ENCODE peak calls at places on chromosome 16, in six cellular contexts. One of them, this sample, is unnamed.

GRCh38 chr16:78310990-78311561 is 211.6 kb downstream of the WWOX start:
- DNase-seq in transverse colon: no peak
- DNase-seq in stomach: no peak
- DNase-seq in tibial nerve: no peak
- DNase-seq in foreskin fibroblast: no peak
- DNase-seq in CD8-positive, alpha-beta T cell: no peak
- DNase-seq in this sample: no peak

GRCh38 chr16:77344306-77344705 is 90.5 kb downstream of the ADAMTS18 start:
- DNase-seq in transverse colon: no peak
- DNase-seq in CD8-positive, alpha-beta T cell: no peak
- DNase-seq in tibial nerve: no peak
- DNase-seq in stomach: no peak
- DNase-seq in foreskin fibroblast: no peak
- DNase-seq in this sample: no peak

GRCh38 chr16:57689772-57690558 is 4.6 kb upstream of the DRC7 start:
- DNase-seq in foreskin fibroblast: no peak
- DNase-seq in CD8-positive, alpha-beta T cell: peak
- DNase-seq in transverse colon: no peak
- DNase-seq in tibial nerve: no peak
- DNase-seq in stomach: no peak
- DNase-seq in this sample: peak

GRCh38 chr16:2528161-2529060 is 2.8 kb downstream of the CEMP1 start:
- DNase-seq in transverse colon: no peak
- DNase-seq in foreskin fibroblast: no peak
- DNase-seq in CD8-positive, alpha-beta T cell: no peak
- DNase-seq in tibial nerve: no peak
- DNase-seq in stomach: no peak
- DNase-seq in this sample: no peak

GRCh38 chr16:19662351-19662750 is 55.7 kb downstream of the KNOP1 start:
- DNase-seq in foreskin fibroblast: no peak
- DNase-seq in CD8-positive, alpha-beta T cell: no peak
- DNase-seq in transverse colon: no peak
- DNase-seq in tibial nerve: no peak
- DNase-seq in stomach: no peak
- DNase-seq in this sample: no peak

GRCh38 chr16:30030011-30030685 is 923 bp downstream of the TLCD3B start:
- DNase-seq in stomach: no peak
- DNase-seq in CD8-positive, alpha-beta T cell: no peak
- DNase-seq in transverse colon: no peak
- DNase-seq in tibial nerve: no peak
- DNase-seq in foreskin fibroblast: no peak
- DNase-seq in this sample: no peak

GRCh38 chr16:13906426-13907089 is 13.4 kb upstream of the ERCC4 start:
- DNase-seq in transverse colon: no peak
- DNase-seq in stomach: no peak
- DNase-seq in CD8-positive, alpha-beta T cell: no peak
- DNase-seq in foreskin fibroblast: no peak
- DNase-seq in tibial nerve: no peak
- DNase-seq in this sample: no peak

GRCh38 chr16:82082543-82083244 is 47.6 kb downstream of the HSD17B2 start:
- DNase-seq in stomach: no peak
- DNase-seq in transverse colon: no peak
- DNase-seq in CD8-positive, alpha-beta T cell: no peak
- DNase-seq in foreskin fibroblast: peak
- DNase-seq in tibial nerve: no peak
- DNase-seq in this sample: peak

GRCh38 chr16:54512461-54512860 is 225.9 kb upstream of the IRX3 start:
- DNase-seq in tibial nerve: no peak
- DNase-seq in transverse colon: no peak
- DNase-seq in foreskin fibroblast: no peak
- DNase-seq in stomach: no peak
- DNase-seq in CD8-positive, alpha-beta T cell: no peak
- DNase-seq in this sample: no peak

GRCh38 chr16:87435399-87436224 is 43.5 kb downstream of the MAP1LC3B start:
- DNase-seq in transverse colon: no peak
- DNase-seq in CD8-positive, alpha-beta T cell: no peak
- DNase-seq in tibial nerve: no peak
- DNase-seq in stomach: no peak
- DNase-seq in foreskin fibroblast: peak
- DNase-seq in this sample: no peak

GRCh38 chr16:73568769-73569168 is 520.8 kb upstream of the ZFHX3 start:
- DNase-seq in CD8-positive, alpha-beta T cell: no peak
- DNase-seq in stomach: no peak
- DNase-seq in transverse colon: no peak
- DNase-seq in foreskin fibroblast: no peak
- DNase-seq in tibial nerve: no peak
- DNase-seq in this sample: no peak

GRCh38 chr16:73563709-73564108 is 515.8 kb upstream of the ZFHX3 start:
- DNase-seq in stomach: no peak
- DNase-seq in transverse colon: no peak
- DNase-seq in tibial nerve: no peak
- DNase-seq in CD8-positive, alpha-beta T cell: no peak
- DNase-seq in foreskin fibroblast: no peak
- DNase-seq in this sample: no peak

GRCh38 chr16:73569266-73569665 is 521.3 kb upstream of the ZFHX3 start:
- DNase-seq in tibial nerve: no peak
- DNase-seq in transverse colon: no peak
- DNase-seq in CD8-positive, alpha-beta T cell: no peak
- DNase-seq in stomach: no peak
- DNase-seq in foreskin fibroblast: no peak
- DNase-seq in this sample: no peak

GRCh38 chr16:73565925-73566324 is 518.0 kb upstream of the ZFHX3 start:
- DNase-seq in stomach: no peak
- DNase-seq in transverse colon: no peak
- DNase-seq in foreskin fibroblast: no peak
- DNase-seq in CD8-positive, alpha-beta T cell: no peak
- DNase-seq in tibial nerve: no peak
- DNase-seq in this sample: no peak

DNA sequence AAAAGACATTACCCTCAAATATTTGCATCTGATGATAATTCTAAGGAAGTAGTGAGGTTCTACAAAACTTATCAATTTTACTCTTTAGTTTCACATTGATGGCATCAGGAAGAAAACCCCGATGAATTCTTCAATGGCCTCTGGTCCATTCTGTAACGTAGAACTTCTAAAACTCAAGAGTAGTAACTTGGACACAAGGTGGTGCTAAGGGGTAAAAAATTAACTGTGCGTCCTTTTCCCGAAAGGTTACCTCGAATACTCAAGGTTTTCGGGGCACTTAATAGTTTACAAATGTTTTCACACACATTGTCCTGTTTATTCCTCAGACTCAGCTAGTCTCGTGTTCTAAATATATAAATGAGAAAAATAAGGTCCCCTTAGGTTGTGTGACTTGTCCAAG is 517.3 kb upstream of the ZFHX3 start:
- DNase-seq in CD8-positive, alpha-beta T cell: no peak
- DNase-seq in foreskin fibroblast: no peak
- DNase-seq in transverse colon: no peak
- DNase-seq in stomach: no peak
- DNase-seq in tibial nerve: no peak
- DNase-seq in this sample: peak
- TF ChIP-seq CTCF in CD8-positive, alpha-beta T cell: no peak
- TF ChIP-seq CTCF in foreskin fibroblast: no peak
- TF ChIP-seq CTCF in transverse colon: peak
- TF ChIP-seq CTCF in stomach: no peak
- TF ChIP-seq CTCF in tibial nerve: no peak
- TF ChIP-seq CTCF in this sample: no peak

DNA sequence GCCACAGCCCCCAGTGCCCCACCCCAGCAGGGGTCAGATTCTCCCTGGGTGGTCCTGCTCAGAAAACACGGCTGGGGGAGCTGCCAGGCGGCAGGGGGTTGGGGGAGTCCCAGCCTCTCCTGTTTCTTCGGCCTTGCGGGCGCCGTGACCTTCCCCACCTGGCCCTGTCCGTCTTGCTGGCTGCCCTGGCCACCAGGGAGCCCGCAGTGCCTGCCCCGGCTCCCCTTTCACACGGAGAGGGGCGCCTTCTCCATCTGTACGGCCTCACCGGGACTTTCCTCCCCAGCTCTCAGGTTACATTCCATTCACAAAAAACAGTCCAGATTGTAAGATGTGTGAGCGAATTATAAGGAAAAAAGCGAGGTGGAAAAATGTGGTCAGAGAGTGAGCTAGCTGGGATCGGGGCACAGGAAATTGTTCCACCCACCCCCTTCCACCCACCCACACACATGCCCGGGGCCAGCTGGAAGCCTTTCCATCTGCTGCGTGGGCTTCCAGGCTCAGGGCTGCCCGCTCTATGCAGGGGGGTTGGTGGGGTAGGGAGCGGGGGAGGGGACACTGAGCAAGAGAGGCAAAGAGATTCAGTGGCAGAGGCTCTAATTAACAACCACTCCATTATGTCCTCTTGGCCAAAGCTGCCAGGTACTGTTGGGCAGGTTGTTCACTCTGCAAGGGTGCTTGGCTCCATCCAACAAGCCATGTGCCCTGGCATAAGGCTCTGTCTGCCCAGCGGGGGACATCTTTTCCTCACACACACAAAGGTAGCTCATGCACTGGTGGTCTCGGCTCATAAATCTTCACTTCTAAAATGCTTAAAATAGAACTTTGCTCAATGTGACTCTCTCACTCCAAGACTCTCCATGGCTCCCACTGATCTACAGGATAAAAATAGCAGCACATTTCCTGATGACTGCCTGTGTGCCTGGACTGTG is 14.7 kb upstream of the CIBAR2 start:
- DNase-seq in tibial nerve: no peak
- DNase-seq in CD8-positive, alpha-beta T cell: peak
- DNase-seq in stomach: no peak
- DNase-seq in transverse colon: no peak
- DNase-seq in foreskin fibroblast: peak
- DNase-seq in this sample: no peak
- H3K4me3 ChIP-seq in tibial nerve: no peak
- H3K4me3 ChIP-seq in CD8-positive, alpha-beta T cell: no peak
- H3K4me3 ChIP-seq in stomach: no peak
- H3K4me3 ChIP-seq in transverse colon: no peak
- H3K4me3 ChIP-seq in foreskin fibroblast: no peak
- H3K4me3 ChIP-seq in this sample: no peak

DNA sequence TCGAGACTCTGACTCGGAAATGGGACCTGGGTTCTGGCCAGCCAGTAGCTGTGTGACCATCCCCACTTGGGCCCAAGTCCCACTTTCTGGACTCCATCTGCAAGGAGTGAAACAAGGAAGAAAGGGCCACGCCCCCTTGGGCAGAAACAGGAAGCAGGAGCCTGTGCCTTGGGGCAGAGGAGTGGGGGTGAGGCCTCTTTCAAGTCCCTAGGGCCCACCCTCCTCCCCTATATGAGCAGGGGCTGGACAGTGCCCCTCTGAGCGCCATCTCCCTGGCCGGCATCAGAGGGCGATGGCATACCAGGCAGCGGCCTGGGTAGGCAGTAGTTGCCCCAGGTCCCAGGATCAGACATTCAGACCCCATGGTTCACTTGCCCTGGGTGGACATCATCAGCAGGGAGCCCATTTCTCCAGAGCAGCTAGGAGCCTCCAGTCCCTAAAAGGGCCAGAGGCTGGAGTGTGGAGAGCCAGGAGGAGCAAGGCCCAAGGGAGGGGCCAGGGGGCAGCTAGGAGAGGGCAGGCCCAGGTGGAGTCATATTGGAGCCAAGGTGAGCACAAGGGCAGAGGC is 7.1 kb downstream of the BCAR1 start:
- DNase-seq in stomach: peak
- DNase-seq in foreskin fibroblast: peak
- DNase-seq in tibial nerve: peak
- DNase-seq in transverse colon: peak
- DNase-seq in CD8-positive, alpha-beta T cell: no peak
- DNase-seq in this sample: no peak
- TF ChIP-seq CTCF in stomach: no peak
- TF ChIP-seq CTCF in foreskin fibroblast: no peak
- TF ChIP-seq CTCF in tibial nerve: no peak
- TF ChIP-seq CTCF in transverse colon: no peak
- TF ChIP-seq CTCF in CD8-positive, alpha-beta T cell: no peak
- TF ChIP-seq CTCF in this sample: no peak

DNA sequence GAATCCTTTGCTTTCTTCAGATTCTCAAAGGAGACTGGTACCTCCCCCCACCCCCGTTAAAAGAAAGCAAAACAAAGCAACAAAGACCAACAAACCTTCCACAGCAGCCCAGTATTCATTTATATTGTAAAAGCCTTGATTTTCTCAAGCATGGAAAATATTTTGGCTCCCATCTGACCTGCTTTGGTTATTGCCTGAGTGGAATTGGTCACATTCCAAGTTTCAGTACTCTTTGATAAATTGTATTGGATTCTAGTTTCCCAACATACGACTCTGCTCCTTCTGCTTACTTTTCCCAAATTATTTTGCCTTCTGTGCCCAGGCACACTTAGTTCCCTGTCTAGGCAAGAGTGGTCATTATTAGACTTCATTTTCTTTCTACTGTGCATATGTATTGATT is 1.3 kb downstream of the ABCC11 start:
- DNase-seq in transverse colon: no peak
- DNase-seq in stomach: no peak
- DNase-seq in CD8-positive, alpha-beta T cell: no peak
- DNase-seq in tibial nerve: no peak
- DNase-seq in foreskin fibroblast: peak
- DNase-seq in this sample: no peak
- H3K4me3 ChIP-seq in transverse colon: no peak
- H3K4me3 ChIP-seq in stomach: no peak
- H3K4me3 ChIP-seq in CD8-positive, alpha-beta T cell: no peak
- H3K4me3 ChIP-seq in tibial nerve: no peak
- H3K4me3 ChIP-seq in foreskin fibroblast: peak
- H3K4me3 ChIP-seq in this sample: peak

GRCh38 chr16:3993052-3993785 is 112.7 kb upstream of the CREBBP start:
- DNase-seq in stomach: no peak
- DNase-seq in tibial nerve: no peak
- DNase-seq in transverse colon: no peak
- DNase-seq in CD8-positive, alpha-beta T cell: no peak
- DNase-seq in foreskin fibroblast: no peak
- DNase-seq in this sample: no peak
- TF ChIP-seq CTCF in stomach: no peak
- TF ChIP-seq CTCF in tibial nerve: no peak
- TF ChIP-seq CTCF in transverse colon: no peak
- TF ChIP-seq CTCF in CD8-positive, alpha-beta T cell: no peak
- TF ChIP-seq CTCF in foreskin fibroblast: no peak
- TF ChIP-seq CTCF in this sample: no peak

DNA sequence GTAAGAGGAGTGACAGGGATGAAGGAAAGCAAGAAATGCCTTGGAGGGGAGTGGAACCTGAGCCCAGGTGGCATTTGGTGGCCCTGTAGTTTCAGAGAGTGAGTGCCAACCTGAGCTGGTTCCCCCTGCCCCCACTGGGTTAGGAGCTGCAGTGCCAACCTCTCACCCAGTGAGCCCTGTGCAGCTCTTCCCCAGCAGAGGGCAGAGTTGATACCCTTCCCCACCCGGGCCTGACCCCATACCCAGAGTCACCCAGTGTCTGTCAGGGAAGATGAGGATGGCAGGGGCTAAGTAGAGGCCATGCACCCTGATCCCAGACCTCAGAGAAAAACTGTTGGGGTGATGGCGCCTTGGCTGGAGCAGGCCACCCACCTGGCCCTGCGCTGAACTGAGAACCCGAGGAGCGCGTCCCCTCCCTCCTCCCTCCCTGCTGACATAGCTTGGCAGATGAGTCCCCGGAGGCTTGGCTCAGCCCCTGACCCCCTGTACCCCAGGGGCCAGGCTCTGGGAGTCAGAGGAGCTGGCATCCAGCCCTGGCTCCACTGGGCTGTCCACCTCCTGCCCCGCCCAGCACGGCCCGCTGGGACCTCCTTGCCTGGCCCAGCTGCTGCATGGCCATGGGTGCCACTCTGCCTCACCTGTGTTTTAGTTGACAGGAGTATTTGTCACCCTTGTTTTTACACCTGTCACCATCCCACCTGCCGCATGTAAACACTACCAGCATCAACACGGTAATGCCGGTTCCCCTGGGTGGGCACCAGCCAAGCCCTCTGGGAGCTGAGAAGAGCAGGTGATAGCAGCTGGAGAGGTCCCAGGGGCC is 113.9 kb downstream of the AMFR start:
- DNase-seq in stomach: no peak
- DNase-seq in CD8-positive, alpha-beta T cell: no peak
- DNase-seq in transverse colon: no peak
- DNase-seq in foreskin fibroblast: no peak
- DNase-seq in tibial nerve: no peak
- DNase-seq in this sample: no peak
- H3K4me3 ChIP-seq in stomach: no peak
- H3K4me3 ChIP-seq in CD8-positive, alpha-beta T cell: no peak
- H3K4me3 ChIP-seq in transverse colon: no peak
- H3K4me3 ChIP-seq in foreskin fibroblast: no peak
- H3K4me3 ChIP-seq in tibial nerve: no peak
- H3K4me3 ChIP-seq in this sample: no peak

This sample was measured in GM12865.